ENCODE peak calls at places on chromosome 18, in eight cellular contexts. One of them, this sample, is unnamed.

GRCh38 chr18:52319423-52319822 is 20.6 kb upstream of the DCC start:
- DNase-seq in foreskin fibroblast: no peak
- DNase-seq in right lobe of liver: no peak
- DNase-seq in suprapubic skin: no peak
- DNase-seq in A549: no peak
- DNase-seq in IMR-90: no peak
- DNase-seq in Panc1: no peak
- DNase-seq in RWPE2: no peak
- DNase-seq in this sample: no peak

GRCh38 chr18:67717800-67718199 is 201.3 kb upstream of the DSEL start:
- DNase-seq in foreskin fibroblast: no peak
- DNase-seq in right lobe of liver: no peak
- DNase-seq in suprapubic skin: no peak
- DNase-seq in A549: no peak
- DNase-seq in IMR-90: no peak
- DNase-seq in Panc1: no peak
- DNase-seq in RWPE2: no peak
- DNase-seq in this sample: no peak

GRCh38 chr18:8293184-8293583 is 316.1 kb upstream of the RAB12 start:
- DNase-seq in foreskin fibroblast: no peak
- DNase-seq in right lobe of liver: no peak
- DNase-seq in suprapubic skin: no peak
- DNase-seq in A549: no peak
- DNase-seq in IMR-90: no peak
- DNase-seq in Panc1: no peak
- DNase-seq in RWPE2: no peak
- DNase-seq in this sample: no peak

GRCh38 chr18:52060612-52061259 is 279.3 kb upstream of the DCC start:
- DNase-seq in foreskin fibroblast: no peak
- DNase-seq in right lobe of liver: no peak
- DNase-seq in suprapubic skin: no peak
- DNase-seq in A549: no peak
- DNase-seq in IMR-90: no peak
- DNase-seq in Panc1: no peak
- DNase-seq in RWPE2: no peak
- DNase-seq in this sample: no peak

GRCh38 chr18:27017901-27018500 is 152.5 kb upstream of the AQP4 start:
- DNase-seq in foreskin fibroblast: peak
- DNase-seq in right lobe of liver: no peak
- DNase-seq in suprapubic skin: no peak
- DNase-seq in A549: peak
- DNase-seq in IMR-90: no peak
- DNase-seq in Panc1: no peak
- DNase-seq in RWPE2: no peak
- DNase-seq in this sample: no peak

GRCh38 chr18:79447703-79448367 is 52.1 kb downstream of the NFATC1 start:
- DNase-seq in foreskin fibroblast: peak
- DNase-seq in right lobe of liver: no peak
- DNase-seq in suprapubic skin: no peak
- DNase-seq in A549: no peak
- DNase-seq in IMR-90: peak
- DNase-seq in Panc1: no peak
- DNase-seq in RWPE2: no peak
- DNase-seq in this sample: no peak

GRCh38 chr18:79382681-79383387 is 12.9 kb upstream of the NFATC1 start:
- DNase-seq in foreskin fibroblast: no peak
- DNase-seq in right lobe of liver: no peak
- DNase-seq in suprapubic skin: no peak
- DNase-seq in A549: no peak
- DNase-seq in IMR-90: no peak
- DNase-seq in Panc1: no peak
- DNase-seq in RWPE2: no peak
- DNase-seq in this sample: no peak

GRCh38 chr18:50509012-50509411 is 50.9 kb upstream of the MAPK4 start:
- DNase-seq in foreskin fibroblast: no peak
- DNase-seq in right lobe of liver: no peak
- DNase-seq in suprapubic skin: no peak
- DNase-seq in A549: no peak
- DNase-seq in IMR-90: no peak
- DNase-seq in Panc1: no peak
- DNase-seq in RWPE2: no peak
- DNase-seq in this sample: no peak

GRCh38 chr18:27967938-27968803 is 208.8 kb downstream of the CDH2 start:
- DNase-seq in foreskin fibroblast: peak
- DNase-seq in right lobe of liver: no peak
- DNase-seq in suprapubic skin: no peak
- DNase-seq in A549: no peak
- DNase-seq in IMR-90: peak
- DNase-seq in Panc1: no peak
- DNase-seq in RWPE2: no peak
- DNase-seq in this sample: no peak

GRCh38 chr18:55529581-55529980 is 58.4 kb downstream of the TCF4 start:
- DNase-seq in foreskin fibroblast: no peak
- DNase-seq in right lobe of liver: no peak
- DNase-seq in suprapubic skin: no peak
- DNase-seq in A549: no peak
- DNase-seq in IMR-90: no peak
- DNase-seq in Panc1: no peak
- DNase-seq in RWPE2: no peak
- DNase-seq in this sample: no peak

GRCh38 chr18:66916834-66917233 is 312.9 kb upstream of the CDH19 start:
- DNase-seq in foreskin fibroblast: no peak
- DNase-seq in right lobe of liver: no peak
- DNase-seq in suprapubic skin: no peak
- DNase-seq in A549: no peak
- DNase-seq in IMR-90: no peak
- DNase-seq in Panc1: no peak
- DNase-seq in RWPE2: no peak
- DNase-seq in this sample: no peak

GRCh38 chr18:79385326-79385725 is 10.4 kb upstream of the NFATC1 start:
- DNase-seq in foreskin fibroblast: no peak
- DNase-seq in right lobe of liver: no peak
- DNase-seq in suprapubic skin: no peak
- DNase-seq in A549: no peak
- DNase-seq in IMR-90: no peak
- DNase-seq in Panc1: no peak
- DNase-seq in RWPE2: no peak
- DNase-seq in this sample: no peak

GRCh38 chr18:56322403-56322802 is 316.0 kb downstream of the TXNL1 start:
- DNase-seq in foreskin fibroblast: no peak
- DNase-seq in right lobe of liver: no peak
- DNase-seq in suprapubic skin: no peak
- DNase-seq in A549: no peak
- DNase-seq in IMR-90: no peak
- DNase-seq in Panc1: no peak
- DNase-seq in RWPE2: no peak
- DNase-seq in this sample: no peak

GRCh38 chr18:56711706-56712445 is 60.7 kb downstream of the WDR7 start:
- DNase-seq in foreskin fibroblast: peak
- DNase-seq in right lobe of liver: no peak
- DNase-seq in suprapubic skin: no peak
- DNase-seq in A549: no peak
- DNase-seq in IMR-90: no peak
- DNase-seq in Panc1: no peak
- DNase-seq in RWPE2: no peak
- DNase-seq in this sample: no peak

GRCh38 chr18:33839452-33840225 is 261.6 kb downstream of the ASXL3 start:
- DNase-seq in foreskin fibroblast: peak
- DNase-seq in right lobe of liver: peak
- DNase-seq in suprapubic skin: no peak
- DNase-seq in A549: peak
- DNase-seq in IMR-90: peak
- DNase-seq in Panc1: no peak
- DNase-seq in RWPE2: no peak
- DNase-seq in this sample: peak

GRCh38 chr18:25921677-25922421 is 168.6 kb downstream of the SS18 start:
- DNase-seq in foreskin fibroblast: peak
- DNase-seq in right lobe of liver: no peak
- DNase-seq in suprapubic skin: no peak
- DNase-seq in A549: peak
- DNase-seq in IMR-90: peak
- DNase-seq in Panc1: peak
- DNase-seq in RWPE2: no peak
- DNase-seq in this sample: peak

GRCh38 chr18:55421612-55422381 is 166.2 kb downstream of the TCF4 start:
- DNase-seq in foreskin fibroblast: peak
- DNase-seq in right lobe of liver: no peak
- DNase-seq in suprapubic skin: no peak
- DNase-seq in A549: no peak
- DNase-seq in IMR-90: no peak
- DNase-seq in Panc1: no peak
- DNase-seq in RWPE2: no peak
- DNase-seq in this sample: no peak

GRCh38 chr18:57446322-57446721 is 11.1 kb downstream of the ONECUT2 start:
- DNase-seq in foreskin fibroblast: peak
- DNase-seq in right lobe of liver: no peak
- DNase-seq in suprapubic skin: no peak
- DNase-seq in A549: peak
- DNase-seq in IMR-90: peak
- DNase-seq in Panc1: no peak
- DNase-seq in RWPE2: no peak
- DNase-seq in this sample: no peak

GRCh38 chr18:22378672-22379282 is 38.9 kb downstream of the CTAGE1 start:
- DNase-seq in foreskin fibroblast: peak
- DNase-seq in right lobe of liver: no peak
- DNase-seq in suprapubic skin: no peak
- DNase-seq in A549: peak
- DNase-seq in IMR-90: peak
- DNase-seq in Panc1: no peak
- DNase-seq in RWPE2: no peak
- DNase-seq in this sample: no peak

GRCh38 chr18:47204908-47205522 is 28.9 kb upstream of the IER3IP1 start:
- DNase-seq in foreskin fibroblast: peak
- DNase-seq in right lobe of liver: no peak
- DNase-seq in suprapubic skin: no peak
- DNase-seq in A549: peak
- DNase-seq in IMR-90: peak
- DNase-seq in Panc1: no peak
- DNase-seq in RWPE2: no peak
- DNase-seq in this sample: peak

GRCh38 chr18:26088482-26088881 is 1.9 kb downstream of the SS18 start:
- DNase-seq in foreskin fibroblast: peak
- DNase-seq in right lobe of liver: no peak
- DNase-seq in suprapubic skin: no peak
- DNase-seq in A549: no peak
- DNase-seq in IMR-90: no peak
- DNase-seq in Panc1: no peak
- DNase-seq in RWPE2: no peak
- DNase-seq in this sample: no peak

GRCh38 chr18:80022613-80023012 is 11.6 kb upstream of the RBFA start:
- DNase-seq in foreskin fibroblast: peak
- DNase-seq in right lobe of liver: no peak
- DNase-seq in suprapubic skin: no peak
- DNase-seq in A549: no peak
- DNase-seq in IMR-90: peak
- DNase-seq in Panc1: no peak
- DNase-seq in RWPE2: no peak
- DNase-seq in this sample: no peak

DNA sequence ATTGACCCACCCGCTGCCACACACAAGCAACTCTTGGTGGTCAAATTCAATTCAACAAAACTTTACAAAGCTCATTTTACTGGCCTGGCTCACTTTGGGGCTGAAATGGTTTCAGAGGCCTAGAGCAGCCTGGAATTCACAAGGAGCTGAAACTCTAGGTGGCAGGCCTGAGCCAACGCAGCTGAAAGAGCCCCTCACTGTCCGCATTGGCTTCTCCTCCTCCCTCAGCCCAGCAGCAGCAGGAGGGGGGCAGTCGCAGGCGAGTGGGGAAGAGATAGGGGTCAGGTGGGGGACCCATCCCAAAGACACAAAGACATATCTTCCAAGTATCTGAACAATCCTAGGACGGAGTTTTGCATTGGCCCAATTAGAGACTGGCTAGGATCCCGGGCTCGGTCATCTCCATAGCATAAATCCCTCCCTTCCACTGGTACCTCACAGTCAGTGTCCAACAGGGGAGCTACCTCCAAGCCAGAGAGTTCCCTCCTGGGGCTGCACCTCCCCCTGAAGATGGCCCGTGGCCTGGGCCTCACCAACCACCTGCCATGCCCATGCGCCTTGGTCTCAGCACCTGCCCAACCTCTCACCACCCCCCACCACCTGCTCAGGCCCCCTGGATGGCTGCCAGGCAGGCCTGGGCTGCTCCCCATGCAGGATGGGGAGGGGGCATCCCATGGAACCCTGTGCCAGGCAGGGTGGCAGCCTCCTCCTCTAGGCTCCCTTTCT is 113.4 kb downstream of the ZBTB7C start:
- DNase-seq in foreskin fibroblast: no peak
- DNase-seq in right lobe of liver: no peak
- DNase-seq in suprapubic skin: peak
- DNase-seq in A549: no peak
- DNase-seq in IMR-90: no peak
- DNase-seq in Panc1: no peak
- DNase-seq in RWPE2: no peak
- DNase-seq in this sample: no peak
- TF ChIP-seq CTCF in foreskin fibroblast: peak
- TF ChIP-seq CTCF in right lobe of liver: peak
- TF ChIP-seq CTCF in suprapubic skin: no peak
- TF ChIP-seq CTCF in A549: peak
- TF ChIP-seq CTCF in IMR-90: no peak
- TF ChIP-seq CTCF in Panc1: no peak
- TF ChIP-seq CTCF in RWPE2: no peak
- TF ChIP-seq CTCF in this sample: no peak

GRCh38 chr18:4453712-4454547 is 1.2 kb downstream of the DLGAP1 start:
- DNase-seq in foreskin fibroblast: no peak
- DNase-seq in right lobe of liver: peak
- DNase-seq in suprapubic skin: no peak
- DNase-seq in A549: no peak
- DNase-seq in IMR-90: no peak
- DNase-seq in Panc1: no peak
- DNase-seq in RWPE2: no peak
- DNase-seq in this sample: no peak
- H3K4me3 ChIP-seq in foreskin fibroblast: no peak
- H3K4me3 ChIP-seq in right lobe of liver: no peak
- H3K4me3 ChIP-seq in suprapubic skin: peak
- H3K4me3 ChIP-seq in A549: no peak
- H3K4me3 ChIP-seq in IMR-90: no peak
- H3K4me3 ChIP-seq in Panc1: no peak
- H3K4me3 ChIP-seq in RWPE2: no peak
- H3K4me3 ChIP-seq in this sample: no peak

GRCh38 chr18:4734021-4734420 is 278.9 kb upstream of the DLGAP1 start:
- DNase-seq in foreskin fibroblast: no peak
- DNase-seq in right lobe of liver: no peak
- DNase-seq in suprapubic skin: no peak
- DNase-seq in A549: no peak
- DNase-seq in IMR-90: no peak
- DNase-seq in Panc1: no peak
- DNase-seq in RWPE2: no peak
- DNase-seq in this sample: no peak

GRCh38 chr18:4734903-4735302 is 279.8 kb upstream of the DLGAP1 start:
- DNase-seq in foreskin fibroblast: no peak
- DNase-seq in right lobe of liver: no peak
- DNase-seq in suprapubic skin: no peak
- DNase-seq in A549: no peak
- DNase-seq in IMR-90: no peak
- DNase-seq in Panc1: no peak
- DNase-seq in RWPE2: no peak
- DNase-seq in this sample: no peak
- TF ChIP-seq CTCF in foreskin fibroblast: no peak
- TF ChIP-seq CTCF in right lobe of liver: no peak
- TF ChIP-seq CTCF in suprapubic skin: no peak
- TF ChIP-seq CTCF in A549: no peak
- TF ChIP-seq CTCF in IMR-90: no peak
- TF ChIP-seq CTCF in Panc1: no peak
- TF ChIP-seq CTCF in RWPE2: no peak
- TF ChIP-seq CTCF in this sample: no peak

GRCh38 chr18:58965930-58966662 is 101.4 kb downstream of the ZNF532 start:
- DNase-seq in foreskin fibroblast: no peak
- DNase-seq in right lobe of liver: no peak
- DNase-seq in suprapubic skin: no peak
- DNase-seq in A549: no peak
- DNase-seq in IMR-90: no peak
- DNase-seq in Panc1: no peak
- DNase-seq in RWPE2: no peak
- DNase-seq in this sample: no peak
- H3K4me3 ChIP-seq in foreskin fibroblast: no peak
- H3K4me3 ChIP-seq in right lobe of liver: no peak
- H3K4me3 ChIP-seq in suprapubic skin: no peak
- H3K4me3 ChIP-seq in A549: no peak
- H3K4me3 ChIP-seq in IMR-90: no peak
- H3K4me3 ChIP-seq in Panc1: no peak
- H3K4me3 ChIP-seq in RWPE2: no peak
- H3K4me3 ChIP-seq in this sample: no peak

This sample was measured in LNCaP clone FGC.